ENCODE peak calls at places on chromosomes 2 and 18, in seven cellular contexts. F is heart left ventricle, A is stomach, B is K562, H is ovary, J is body of pancreas, Q is HepG2. Y is an unnamed sample.

GRCh38 chr2:64063924-64064331 is 44.7 kb upstream of the VPS54 start:
- DNase-seq in F (no peak), A (no peak), B (no peak), H (no peak), J (peak; percentile 65), Q (peak; percentile 21), Y (no peak)

GRCh38 chr18:60693426-60693825 is 320.9 kb upstream of the MC4R start:
- DNase-seq in F (no peak), A (no peak), B (no peak), H (no peak), J (no peak), Q (no peak), Y (no peak)

GRCh38 chr2:71306762-71307161 is 24.8 kb upstream of the ZNF638 start:
- DNase-seq in F (no peak), A (no peak), B (peak; percentile 21), H (no peak), J (no peak), Q (no peak), Y (no peak)

GRCh38 chr2:111236027-111236426 is 115.3 kb downstream of the BCL2L11 start:
- DNase-seq in F (peak; percentile 78), A (peak; percentile 64), B (no peak), H (no peak), J (peak; percentile 61), Q (no peak), Y (peak; percentile 96)

GRCh38 chr2:144127693-144128092 is 392.2 kb downstream of the ZEB2 start:
- DNase-seq in F (no peak), A (no peak), B (no peak), H (no peak), J (no peak), Q (no peak), Y (no peak)

GRCh38 chr2:206736935-206737334 is 18.7 kb upstream of the DYTN start:
- DNase-seq in F (no peak), A (no peak), B (no peak), H (no peak), J (no peak), Q (no peak), Y (no peak)

GRCh38 chr2:128469203-128469602 is 150.5 kb upstream of the HS6ST1 start:
- DNase-seq in F (no peak), A (no peak), B (peak; percentile 44), H (no peak), J (no peak), Q (no peak), Y (no peak)

GRCh38 chr2:212726403-212726802 is 187.8 kb upstream of the ERBB4 start:
- DNase-seq in F (no peak), A (no peak), B (no peak), H (no peak), J (no peak), Q (no peak), Y (peak; percentile 64)

GRCh38 chr2:235004289-235004903 is 52.6 kb downstream of the SH3BP4 start:
- DNase-seq in F (no peak), A (no peak), B (no peak), H (no peak), J (no peak), Q (peak; percentile 60), Y (no peak)

GRCh38 chr2:9002637-9003365 is 683 bp downstream of the MBOAT2 start:
- DNase-seq in F (peak; percentile 64), A (no peak), B (no peak), H (peak; percentile 23), J (peak; percentile 10), Q (no peak), Y (peak; percentile 12)

GRCh38 chr2:9463698-9464034 is 10.7 kb upstream of the IAH1 start:
- DNase-seq in F (no peak), A (no peak), B (no peak), H (no peak), J (no peak), Q (no peak), Y (no peak)

GRCh38 chr2:104888489-104889245 is 34.8 kb downstream of the POU3F3 start:
- DNase-seq in F (no peak), A (no peak), B (no peak), H (no peak), J (no peak), Q (no peak), Y (no peak)

DNA sequence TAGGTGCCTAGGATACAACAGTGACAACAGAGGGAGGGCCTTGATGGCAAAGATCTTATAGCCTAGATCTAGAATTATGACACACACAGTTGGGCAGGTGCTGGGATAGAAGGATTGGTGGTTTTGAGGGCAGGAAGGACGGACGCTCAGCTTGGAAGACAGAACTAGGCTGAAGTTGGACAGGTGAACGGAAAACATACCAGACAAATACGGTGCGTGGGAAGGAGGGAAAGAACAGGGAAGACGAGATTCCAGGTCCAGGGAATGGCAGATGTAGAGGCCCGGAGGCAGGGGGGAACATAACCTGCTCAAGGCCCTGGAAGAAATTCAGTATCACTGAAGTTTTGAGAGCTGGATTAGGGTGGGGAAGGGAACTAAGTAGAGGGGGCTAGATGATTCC is 40.8 kb downstream of the CRACDL start:
- DNase-seq in F (no peak), A (no peak), B (no peak), H (no peak), J (no peak), Q (no peak), Y (no peak)
- H3K27ac ChIP-seq in F (no peak overlapping the region), A (no peak overlapping the region), B (no peak overlapping the region), H (no peak overlapping the region), J (no peak overlapping the region), Q (no peak overlapping the region), Y (no peak overlapping the region)

GRCh38 chr18:77130229-77131099 is 2.1 kb downstream of the MBP start:
- DNase-seq in F (no peak), A (no peak), B (no peak), H (no peak), J (no peak), Q (no peak), Y (no peak)

GRCh38 chr18:77133051-77133919 is 702 bp upstream of the MBP start:
- DNase-seq in F (no peak), A (peak; percentile 75), B (no peak), H (peak; percentile 53), J (peak; percentile 78), Q (no peak), Y (peak; percentile 67)

GRCh38 chr18:77131100-77131651 is 1.4 kb downstream of the MBP start:
- DNase-seq in F (peak; percentile 78), A (no peak), B (no peak), H (no peak), J (peak; percentile 46), Q (no peak), Y (peak; percentile 31)

GRCh38 chr18:77132369-77133050 is at the start of gene MBP:
- DNase-seq in F (peak; percentile 83), A (peak; percentile 93), B (no peak), H (peak; percentile 67), J (peak; percentile 95), Q (no peak), Y (peak; percentile 91)

GRCh38 chr18:77131652-77132368 is 773 bp downstream of the MBP start:
- DNase-seq in F (peak; percentile 84), A (peak; percentile 65), B (no peak), H (peak; percentile 68), J (peak; percentile 73), Q (no peak), Y (peak; percentile 74)
- TF ChIP-seq POLR2A in F (peak; percentile 50), A (no peak), B (no peak), H (no peak), J (peak; percentile 35), Q (peak; percentile 54), Y (peak; percentile 67)

GRCh38 chr2:216012830-216013079 is 596 bp downstream of the MREG start:
- DNase-seq in F (no peak), A (no peak), B (no peak), H (no peak), J (no peak), Q (no peak), Y (no peak)
- H3K27ac ChIP-seq in F (no peak overlapping the region), A (peak overlapping the region; percentile 73), B (no peak overlapping the region), H (peak overlapping the region; percentile 44), J (peak overlapping the region; percentile 20), Q (peak overlapping the region; percentile 47), Y (peak overlapping the region; percentile 51)

GRCh38 chr2:32627901-32628645 is at the start of gene TTC27:
- DNase-seq in F (peak; percentile 96), A (peak; percentile 96), B (peak; percentile 96), H (peak; percentile 93), J (peak; percentile 98), Q (peak; percentile 96), Y (peak; percentile 97)
- TF ChIP-seq POLR2A in F (peak; percentile 39), A (no peak), B (peak; percentile 87), H (no peak), J (peak; percentile 68), Q (peak; percentile 91), Y (no peak)

DNA sequence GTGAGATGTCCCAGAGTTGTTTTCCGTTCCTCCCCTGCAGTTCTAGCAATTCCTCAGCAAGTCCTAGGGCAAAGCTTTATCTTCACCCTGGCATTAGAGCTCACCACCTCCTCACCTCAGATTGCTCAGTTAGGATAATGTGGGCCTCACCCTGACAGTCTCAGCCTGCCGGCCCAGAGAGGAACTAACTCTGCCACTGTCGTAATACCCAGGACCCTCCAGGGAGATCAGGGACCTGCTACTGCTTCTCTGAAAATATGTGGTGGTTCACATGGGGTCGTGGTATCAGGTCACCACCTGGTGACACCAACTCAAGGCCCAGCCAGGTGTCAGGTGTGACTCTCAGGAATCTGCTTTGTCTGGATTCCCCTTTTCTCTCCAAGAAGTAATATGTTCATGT is 120.7 kb downstream of the FEZ2 start:
- DNase-seq in F (no peak), A (no peak), B (no peak), H (no peak), J (no peak), Q (no peak), Y (no peak)
- H3K27ac ChIP-seq in F (no peak overlapping the region), A (peak overlapping the region; percentile 57), B (no peak overlapping the region), H (no peak overlapping the region), J (no peak overlapping the region), Q (no peak overlapping the region), Y (no peak overlapping the region)

Y was measured in thyroid gland.